ENCODE peak calls at places on chromosome 4, in four cellular contexts. S is thoracic aorta, E is left ventricle myocardium inferior, M is SK-N-SH. Y is an unnamed sample.
A peak's percentile ranks its signal among the peaks of the same experiment; 100 is the strongest.

GRCh38 chr4:65645185-65645584 is 25.1 kb downstream of the EPHA5 start:
- DNase-seq in S (no peak), E (no peak), M (no peak), Y (no peak)

GRCh38 chr4:24778427-24779225 is 16.7 kb upstream of the SOD3 start:
- DNase-seq in E (peak; percentile 28), S (peak; percentile 42), M (no peak), Y (peak; percentile 92)

GRCh38 chr4:73872331-73873108 is 3.3 kb downstream of the CXCL1 start:
- DNase-seq in S (no peak), M (no peak), E (no peak), Y (no peak)

GRCh38 chr4:77172336-77172735 is 15.3 kb downstream of the CCNG2 start:
- DNase-seq in M (no peak), S (no peak), E (no peak), Y (no peak)

GRCh38 chr4:72006576-72006975 is 25.2 kb upstream of the NPFFR2 start:
- DNase-seq in M (no peak), E (no peak), S (no peak), Y (no peak)

GRCh38 chr4:183659919-183660318 is 826 bp downstream of the TRAPPC11 start:
- DNase-seq in M (peak; percentile 22), E (no peak), S (no peak), Y (no peak)

GRCh38 chr4:168978001-168978700 is 31.9 kb downstream of the CBR4 start:
- DNase-seq in M (no peak), E (no peak), S (no peak), Y (no peak)

GRCh38 chr4:46274717-46275116 is 115.2 kb downstream of the GABRA2 start:
- DNase-seq in S (no peak), M (no peak), E (no peak), Y (no peak)

GRCh38 chr4:88059781-88060180 is 52.3 kb downstream of the PKD2 start:
- DNase-seq in M (no peak), E (no peak), S (no peak), Y (no peak)

GRCh38 chr4:3130826-3131225 is 56.3 kb downstream of the HTT start:
- DNase-seq in M (no peak), E (no peak), S (no peak), Y (no peak)

GRCh38 chr4:72442715-72443114 is 126.3 kb downstream of the ADAMTS3 start:
- DNase-seq in E (no peak), M (no peak), S (no peak), Y (no peak)

GRCh38 chr4:138241281-138242075 is 671 bp downstream of the SLC7A11 start:
- DNase-seq in E (no peak), M (no peak), S (no peak), Y (no peak)

GRCh38 chr4:186557061-186557460 is 1.7 kb upstream of the MTNR1A start:
- DNase-seq in S (no peak), M (no peak), E (no peak), Y (no peak)

DNA sequence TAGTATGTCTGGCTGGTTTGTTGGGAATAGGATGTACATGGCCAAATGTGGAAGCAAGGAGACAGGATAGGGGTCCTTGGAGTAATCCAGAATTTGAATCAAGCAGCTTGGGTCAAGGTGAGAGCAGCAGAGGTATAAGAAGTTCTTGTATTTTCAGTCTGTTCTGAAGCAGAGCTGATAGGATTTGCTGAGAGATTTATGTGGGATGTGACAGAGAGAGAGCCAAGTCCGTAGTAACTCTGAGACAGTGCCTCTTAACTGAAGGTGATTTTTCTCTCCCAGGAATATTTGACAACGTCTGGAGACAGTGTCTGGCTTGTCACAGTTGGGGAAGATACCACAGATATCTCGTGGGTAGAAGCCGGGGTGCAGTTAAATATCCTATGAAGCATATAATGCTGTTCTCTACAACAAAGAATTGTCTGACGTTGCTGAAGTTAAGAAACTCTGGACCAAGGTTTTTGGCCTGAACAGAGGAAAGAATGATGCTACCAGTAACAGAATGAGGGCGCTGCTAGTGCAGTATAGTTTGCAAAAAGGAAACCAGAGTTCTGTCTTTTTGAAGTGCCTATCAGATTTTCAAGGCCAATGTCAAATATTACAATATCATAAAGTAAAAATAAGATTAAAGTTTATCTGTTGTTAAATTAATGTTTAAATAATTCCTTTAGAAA is 184.0 kb downstream of the ARHGAP24 start:
- DNase-seq in S (no peak), M (no peak), E (no peak), Y (no peak)
- TF ChIP-seq CTCF in S (no peak), M (no peak), E (no peak), Y (no peak)

GRCh38 chr4:37662306-37662705 is 23.9 kb downstream of the RELL1 start:
- DNase-seq in S (no peak), E (no peak), M (no peak), Y (no peak)
- H3K4me1 ChIP-seq in S (peaks cover 46% of the 10 kb centered on the region), E (peaks cover 92% of the 10 kb centered on the region), M (peaks cover 22% of the 10 kb centered on the region), Y (peaks cover 65% of the 10 kb centered on the region)

DNA sequence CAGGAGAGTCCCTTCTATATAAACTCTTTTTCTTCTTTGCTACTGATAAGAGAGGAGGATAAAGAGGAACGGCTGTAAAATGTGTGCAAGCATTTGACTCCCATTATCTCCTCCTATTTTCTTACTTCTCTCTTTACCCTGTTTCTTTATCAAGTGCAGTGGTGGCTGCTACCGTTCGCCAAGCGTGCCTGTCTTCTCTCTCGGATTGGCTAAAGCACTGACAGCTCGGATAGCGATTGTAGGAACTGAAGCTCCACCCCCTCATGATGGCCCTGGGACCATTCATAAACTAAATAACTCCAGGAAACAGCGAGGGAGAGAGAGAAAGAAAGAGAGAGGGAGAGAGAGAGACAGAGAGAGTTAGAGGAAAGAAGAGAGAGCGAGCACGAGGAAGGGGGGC is 340 bp upstream of the MAB21L2 start:
- DNase-seq in S (no peak), E (no peak), M (peak; percentile 70), Y (no peak)
- H3K27me3 ChIP-seq in S (no peaks in the 10 kb centered on the region), E (peaks cover 4% of the 10 kb centered on the region), M (no peaks in the 10 kb centered on the region), Y (peaks cover 19% of the 10 kb centered on the region)

GRCh38 chr4:86895692-86896488 is 3.7 kb upstream of the C4orf36 start:
- DNase-seq in M (peak; percentile 58), E (no peak), S (no peak), Y (no peak)

GRCh38 chr4:86893136-86893535 is 914 bp upstream of the C4orf36 start:
- DNase-seq in M (no peak), E (no peak), S (no peak), Y (no peak)

GRCh38 chr4:86892639-86892965 is 380 bp upstream of the C4orf36 start:
- DNase-seq in E (no peak), M (no peak), S (no peak), Y (no peak)

GRCh38 chr4:86894465-86894864 is 2.2 kb upstream of the C4orf36 start:
- DNase-seq in S (no peak), M (no peak), E (no peak), Y (no peak)

GRCh38 chr4:86891785-86892638 is at the start of gene C4orf36:
- DNase-seq in M (peak; percentile 87), S (no peak), E (peak; percentile 50), Y (no peak)
- TF ChIP-seq CTCF in M (no peak), S (no peak), E (no peak), Y (no peak)

DNA sequence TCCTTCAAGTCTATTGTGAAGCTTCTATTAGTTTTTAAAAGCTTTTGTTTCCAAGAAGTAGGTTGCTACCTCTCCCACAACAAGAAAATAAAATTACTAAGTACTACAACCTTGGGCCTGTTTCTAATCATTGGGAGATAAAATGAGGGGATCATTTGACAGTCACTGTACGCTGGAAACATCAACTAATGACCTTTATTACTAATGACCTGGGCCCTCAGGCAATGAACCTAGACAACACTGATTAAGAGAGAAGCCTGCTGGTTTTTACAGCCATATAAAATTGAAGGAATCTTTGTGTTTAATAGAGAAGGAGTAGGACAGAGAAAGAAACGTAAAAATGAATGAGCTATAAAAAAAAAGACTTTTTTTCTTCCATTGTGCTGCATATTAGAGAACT is 1000.9 kb downstream of the STPG2 start:
- DNase-seq in M (peak; percentile 12), E (no peak), S (no peak), Y (no peak)
- H3K4me1 ChIP-seq in M (no peaks in the 10 kb centered on the region), E (no peaks in the 10 kb centered on the region), S (no peaks in the 10 kb centered on the region), Y (no peaks in the 10 kb centered on the region)

DNA sequence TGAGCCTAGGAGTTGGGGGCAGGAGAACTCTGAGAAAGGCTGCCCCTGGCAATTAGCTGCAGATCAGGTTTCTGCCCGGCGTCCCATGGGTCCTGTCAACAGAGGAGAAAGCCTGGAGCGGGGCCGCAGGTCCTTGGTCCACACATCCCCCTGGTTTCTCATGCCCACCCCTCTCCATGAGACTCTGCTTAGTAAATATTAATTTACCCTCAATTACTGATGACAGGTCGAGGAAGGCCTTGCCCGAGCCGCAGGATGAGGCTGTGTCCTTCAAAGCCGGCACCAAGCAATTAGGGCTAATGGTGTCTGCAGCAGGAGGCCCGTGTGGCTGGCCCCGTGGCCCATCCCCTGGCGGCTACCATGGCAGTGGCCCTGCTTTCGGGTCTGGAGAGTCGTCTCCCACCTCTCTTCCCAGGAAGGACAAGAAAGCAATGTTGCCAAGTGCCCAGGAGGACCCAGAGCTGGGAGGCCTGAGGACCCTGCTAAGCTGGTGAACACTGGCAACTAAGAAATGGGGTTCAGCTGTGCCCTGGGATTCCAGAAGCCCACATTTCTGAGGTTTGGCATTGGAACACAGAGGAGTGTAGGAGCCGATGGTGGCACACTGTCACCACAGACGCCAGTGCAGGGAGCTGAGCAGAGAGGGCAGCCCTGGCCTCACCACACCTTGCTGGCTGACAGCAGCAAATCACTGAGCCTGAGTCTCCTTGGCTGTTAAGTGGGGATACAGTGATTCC is 114.6 kb downstream of the CPZ start:
- DNase-seq in M (no peak), E (peak; percentile 5), S (no peak), Y (no peak)
- H3K27me3 ChIP-seq in M (no peaks in the 10 kb centered on the region), E (peaks cover 84% of the 10 kb centered on the region), S (no peaks in the 10 kb centered on the region), Y (peaks cover under 1% of the 10 kb centered on the region)

GRCh38 chr4:154545689-154546088 is 4.5 kb downstream of the PLRG1 start:
- DNase-seq in S (no peak), E (no peak), M (no peak), Y (no peak)
- TF ChIP-seq CTCF in S (no peak), E (no peak), M (peak; percentile 38), Y (no peak)

GRCh38 chr4:6321361-6321760 is 51.7 kb downstream of the WFS1 start:
- DNase-seq in E (no peak), S (no peak), M (no peak), Y (no peak)
- H3K4me1 ChIP-seq in E (peaks cover 13% of the 10 kb centered on the region), S (no peaks in the 10 kb centered on the region), M (no peaks in the 10 kb centered on the region), Y (no peaks in the 10 kb centered on the region)

GRCh38 chr4:35793766-35794165 is 450.5 kb downstream of the ARAP2 start:
- DNase-seq in M (no peak), E (no peak), S (no peak), Y (no peak)
- H3K27me3 ChIP-seq in M (no peaks in the 10 kb centered on the region), E (no peaks in the 10 kb centered on the region), S (no peaks in the 10 kb centered on the region), Y (no peaks in the 10 kb centered on the region)

GRCh38 chr4:109332926-109333464 is 30.5 kb upstream of the COL25A1 start:
- DNase-seq in E (no peak), M (no peak), S (no peak), Y (peak; percentile 68)
- TF ChIP-seq CTCF in E (peak; percentile 41), M (peak; percentile 34), S (no peak), Y (no peak)